ENCODE peak calls at places on chromosomes 7 and 10, in ten cellular contexts. One of them, this sample, is unnamed.

GRCh38 chr10:120688928-120689327 is 162.2 kb upstream of the WDR11 start:
- DNase-seq in heart left ventricle: no peak
- DNase-seq in A549: no peak
- DNase-seq in MM.1S: no peak
- DNase-seq in GM12878: no peak
- DNase-seq in psoas muscle: no peak
- DNase-seq in lower lobe of right lung: no peak
- DNase-seq in brain microvascular endothelial cell: no peak
- DNase-seq in astrocyte: peak
- DNase-seq in RWPE2: no peak
- DNase-seq in this sample: no peak

GRCh38 chr10:47278152-47278473 is 21.9 kb upstream of the GDF10 start:
- DNase-seq in astrocyte: no peak
- DNase-seq in lower lobe of right lung: no peak
- DNase-seq in heart left ventricle: no peak
- DNase-seq in brain microvascular endothelial cell: no peak
- DNase-seq in psoas muscle: no peak
- DNase-seq in GM12878: no peak
- DNase-seq in RWPE2: no peak
- DNase-seq in MM.1S: no peak
- DNase-seq in A549: no peak
- DNase-seq in this sample: no peak

GRCh38 chr10:31819393-31819820 is 109.2 kb downstream of the ARHGAP12 start:
- DNase-seq in A549: no peak
- DNase-seq in lower lobe of right lung: no peak
- DNase-seq in brain microvascular endothelial cell: peak
- DNase-seq in heart left ventricle: no peak
- DNase-seq in astrocyte: peak
- DNase-seq in RWPE2: no peak
- DNase-seq in MM.1S: no peak
- DNase-seq in psoas muscle: peak
- DNase-seq in GM12878: no peak
- DNase-seq in this sample: peak

GRCh38 chr10:17109475-17110207 is 20.0 kb downstream of the CUBN start:
- DNase-seq in brain microvascular endothelial cell: peak
- DNase-seq in psoas muscle: no peak
- DNase-seq in A549: peak
- DNase-seq in astrocyte: peak
- DNase-seq in GM12878: no peak
- DNase-seq in RWPE2: no peak
- DNase-seq in MM.1S: no peak
- DNase-seq in heart left ventricle: no peak
- DNase-seq in lower lobe of right lung: no peak
- DNase-seq in this sample: no peak

GRCh38 chr7:152537639-152538038 is 101.8 kb upstream of the KMT2C start:
- DNase-seq in brain microvascular endothelial cell: no peak
- DNase-seq in RWPE2: no peak
- DNase-seq in heart left ventricle: no peak
- DNase-seq in MM.1S: no peak
- DNase-seq in lower lobe of right lung: no peak
- DNase-seq in GM12878: no peak
- DNase-seq in psoas muscle: no peak
- DNase-seq in astrocyte: no peak
- DNase-seq in A549: no peak
- DNase-seq in this sample: no peak

GRCh38 chr7:132430863-132431822 is 145.1 kb downstream of the PLXNA4 start:
- DNase-seq in MM.1S: no peak
- DNase-seq in A549: peak
- DNase-seq in RWPE2: no peak
- DNase-seq in astrocyte: peak
- DNase-seq in lower lobe of right lung: no peak
- DNase-seq in psoas muscle: no peak
- DNase-seq in GM12878: no peak
- DNase-seq in brain microvascular endothelial cell: peak
- DNase-seq in heart left ventricle: no peak
- DNase-seq in this sample: no peak

GRCh38 chr7:36565792-36566356 is 158.4 kb downstream of the AOAH start:
- DNase-seq in A549: no peak
- DNase-seq in brain microvascular endothelial cell: no peak
- DNase-seq in heart left ventricle: no peak
- DNase-seq in GM12878: no peak
- DNase-seq in lower lobe of right lung: no peak
- DNase-seq in astrocyte: no peak
- DNase-seq in MM.1S: no peak
- DNase-seq in RWPE2: no peak
- DNase-seq in psoas muscle: no peak
- DNase-seq in this sample: no peak

GRCh38 chr7:72538147-72538546 is 126.0 kb upstream of the CALN1 start:
- DNase-seq in astrocyte: no peak
- DNase-seq in GM12878: no peak
- DNase-seq in heart left ventricle: no peak
- DNase-seq in A549: no peak
- DNase-seq in MM.1S: no peak
- DNase-seq in brain microvascular endothelial cell: peak
- DNase-seq in lower lobe of right lung: no peak
- DNase-seq in psoas muscle: no peak
- DNase-seq in RWPE2: no peak
- DNase-seq in this sample: no peak

GRCh38 chr7:353746-354325 is 63.9 kb downstream of the FOXL3 start:
- DNase-seq in lower lobe of right lung: no peak
- DNase-seq in psoas muscle: peak
- DNase-seq in GM12878: no peak
- DNase-seq in A549: no peak
- DNase-seq in MM.1S: no peak
- DNase-seq in RWPE2: no peak
- DNase-seq in brain microvascular endothelial cell: no peak
- DNase-seq in astrocyte: peak
- DNase-seq in heart left ventricle: no peak
- DNase-seq in this sample: no peak

GRCh38 chr10:102720775-102721301 is 6.4 kb downstream of the SFXN2 start:
- DNase-seq in A549: no peak
- DNase-seq in GM12878: no peak
- DNase-seq in astrocyte: no peak
- DNase-seq in RWPE2: no peak
- DNase-seq in lower lobe of right lung: no peak
- DNase-seq in brain microvascular endothelial cell: no peak
- DNase-seq in psoas muscle: no peak
- DNase-seq in heart left ventricle: no peak
- DNase-seq in MM.1S: no peak
- DNase-seq in this sample: no peak

GRCh38 chr7:30727061-30727945 is 24.6 kb upstream of the INMT start:
- DNase-seq in GM12878: no peak
- DNase-seq in psoas muscle: no peak
- DNase-seq in lower lobe of right lung: no peak
- DNase-seq in astrocyte: no peak
- DNase-seq in RWPE2: no peak
- DNase-seq in MM.1S: no peak
- DNase-seq in heart left ventricle: no peak
- DNase-seq in A549: no peak
- DNase-seq in brain microvascular endothelial cell: no peak
- DNase-seq in this sample: no peak

GRCh38 chr7:30723776-30724175 is 28.2 kb upstream of the INMT start:
- DNase-seq in brain microvascular endothelial cell: no peak
- DNase-seq in MM.1S: no peak
- DNase-seq in GM12878: no peak
- DNase-seq in heart left ventricle: no peak
- DNase-seq in astrocyte: no peak
- DNase-seq in lower lobe of right lung: no peak
- DNase-seq in RWPE2: no peak
- DNase-seq in A549: no peak
- DNase-seq in psoas muscle: no peak
- DNase-seq in this sample: no peak

GRCh38 chr7:30729642-30730041 is 22.3 kb upstream of the INMT start:
- DNase-seq in brain microvascular endothelial cell: no peak
- DNase-seq in RWPE2: no peak
- DNase-seq in lower lobe of right lung: no peak
- DNase-seq in astrocyte: no peak
- DNase-seq in heart left ventricle: no peak
- DNase-seq in GM12878: no peak
- DNase-seq in psoas muscle: no peak
- DNase-seq in MM.1S: no peak
- DNase-seq in A549: no peak
- DNase-seq in this sample: no peak

GRCh38 chr7:30728591-30729100 is 23.3 kb upstream of the INMT start:
- DNase-seq in heart left ventricle: no peak
- DNase-seq in lower lobe of right lung: no peak
- DNase-seq in MM.1S: no peak
- DNase-seq in A549: no peak
- DNase-seq in RWPE2: no peak
- DNase-seq in GM12878: no peak
- DNase-seq in psoas muscle: no peak
- DNase-seq in brain microvascular endothelial cell: no peak
- DNase-seq in astrocyte: no peak
- DNase-seq in this sample: no peak

GRCh38 chr7:30726296-30727006 is 25.5 kb upstream of the INMT start:
- DNase-seq in GM12878: no peak
- DNase-seq in MM.1S: no peak
- DNase-seq in A549: no peak
- DNase-seq in psoas muscle: no peak
- DNase-seq in RWPE2: no peak
- DNase-seq in heart left ventricle: no peak
- DNase-seq in astrocyte: no peak
- DNase-seq in brain microvascular endothelial cell: no peak
- DNase-seq in lower lobe of right lung: no peak
- DNase-seq in this sample: no peak
- H3K4me3 ChIP-seq in GM12878: no peak
- H3K4me3 ChIP-seq in MM.1S: no peak
- H3K4me3 ChIP-seq in A549: no peak
- H3K4me3 ChIP-seq in psoas muscle: no peak
- H3K4me3 ChIP-seq in RWPE2: no peak
- H3K4me3 ChIP-seq in heart left ventricle: no peak
- H3K4me3 ChIP-seq in astrocyte: no peak
- H3K4me3 ChIP-seq in brain microvascular endothelial cell: no peak
- H3K4me3 ChIP-seq in lower lobe of right lung: no peak
- H3K4me3 ChIP-seq in this sample: no peak

GRCh38 chr10:18414061-18414460 is 237.3 kb downstream of the NSUN6 start:
- DNase-seq in RWPE2: no peak
- DNase-seq in psoas muscle: no peak
- DNase-seq in GM12878: no peak
- DNase-seq in heart left ventricle: no peak
- DNase-seq in A549: no peak
- DNase-seq in brain microvascular endothelial cell: no peak
- DNase-seq in MM.1S: no peak
- DNase-seq in lower lobe of right lung: peak
- DNase-seq in astrocyte: no peak
- DNase-seq in this sample: no peak
- H3K27ac ChIP-seq in RWPE2: no peak
- H3K27ac ChIP-seq in psoas muscle: no peak
- H3K27ac ChIP-seq in GM12878: no peak
- H3K27ac ChIP-seq in heart left ventricle: peak
- H3K27ac ChIP-seq in A549: no peak
- H3K27ac ChIP-seq in brain microvascular endothelial cell: no peak
- H3K27ac ChIP-seq in MM.1S: no peak
- H3K27ac ChIP-seq in lower lobe of right lung: no peak
- H3K27ac ChIP-seq in astrocyte: no peak
- H3K27ac ChIP-seq in this sample: peak

GRCh38 chr10:129958118-129958685 is 5.9 kb downstream of the EBF3 start:
- DNase-seq in astrocyte: no peak
- DNase-seq in lower lobe of right lung: no peak
- DNase-seq in MM.1S: no peak
- DNase-seq in A549: no peak
- DNase-seq in brain microvascular endothelial cell: no peak
- DNase-seq in RWPE2: no peak
- DNase-seq in heart left ventricle: no peak
- DNase-seq in GM12878: no peak
- DNase-seq in psoas muscle: peak
- DNase-seq in this sample: no peak
- TF ChIP-seq CTCF in astrocyte: no peak
- TF ChIP-seq CTCF in lower lobe of right lung: no peak
- TF ChIP-seq CTCF in MM.1S: no peak
- TF ChIP-seq CTCF in A549: no peak
- TF ChIP-seq CTCF in brain microvascular endothelial cell: no peak
- TF ChIP-seq CTCF in RWPE2: no peak
- TF ChIP-seq CTCF in heart left ventricle: no peak
- TF ChIP-seq CTCF in GM12878: no peak
- TF ChIP-seq CTCF in psoas muscle: peak
- TF ChIP-seq CTCF in this sample: no peak

GRCh38 chr7:155594961-155595366 is 48.6 kb upstream of the CNPY1 start:
- DNase-seq in RWPE2: no peak
- DNase-seq in MM.1S: no peak
- DNase-seq in lower lobe of right lung: peak
- DNase-seq in astrocyte: no peak
- DNase-seq in psoas muscle: no peak
- DNase-seq in A549: no peak
- DNase-seq in GM12878: no peak
- DNase-seq in brain microvascular endothelial cell: no peak
- DNase-seq in heart left ventricle: no peak
- DNase-seq in this sample: peak
- H3K4me3 ChIP-seq in RWPE2: no peak
- H3K4me3 ChIP-seq in MM.1S: no peak
- H3K4me3 ChIP-seq in lower lobe of right lung: no peak
- H3K4me3 ChIP-seq in astrocyte: no peak
- H3K4me3 ChIP-seq in psoas muscle: no peak
- H3K4me3 ChIP-seq in A549: no peak
- H3K4me3 ChIP-seq in GM12878: no peak
- H3K4me3 ChIP-seq in brain microvascular endothelial cell: no peak
- H3K4me3 ChIP-seq in heart left ventricle: no peak
- H3K4me3 ChIP-seq in this sample: no peak

DNA sequence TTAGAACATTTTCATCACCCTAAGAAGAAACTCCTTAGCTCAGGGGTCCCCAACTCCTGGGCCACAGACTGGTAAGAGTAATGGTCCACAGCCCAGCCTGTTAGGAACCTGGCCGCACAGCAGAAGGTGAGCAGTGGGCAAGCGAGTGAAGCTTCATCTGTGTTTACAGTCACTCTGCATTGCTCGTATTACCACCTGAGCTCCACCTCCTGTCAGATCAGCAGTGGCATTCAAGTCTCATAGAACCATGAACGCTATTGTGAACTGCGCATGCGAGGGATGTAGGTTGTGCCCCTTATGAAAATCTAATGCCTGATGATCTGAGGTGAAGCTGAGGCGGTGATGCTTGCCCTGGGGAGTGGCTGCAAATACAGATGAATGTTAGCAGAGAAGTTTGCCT is 37.3 kb upstream of the DLG5 start:
- DNase-seq in astrocyte: no peak
- DNase-seq in psoas muscle: no peak
- DNase-seq in MM.1S: no peak
- DNase-seq in lower lobe of right lung: no peak
- DNase-seq in RWPE2: no peak
- DNase-seq in heart left ventricle: no peak
- DNase-seq in brain microvascular endothelial cell: no peak
- DNase-seq in A549: no peak
- DNase-seq in GM12878: no peak
- DNase-seq in this sample: no peak
- H3K27ac ChIP-seq in astrocyte: no peak
- H3K27ac ChIP-seq in psoas muscle: no peak
- H3K27ac ChIP-seq in MM.1S: no peak
- H3K27ac ChIP-seq in lower lobe of right lung: no peak
- H3K27ac ChIP-seq in RWPE2: no peak
- H3K27ac ChIP-seq in heart left ventricle: no peak
- H3K27ac ChIP-seq in brain microvascular endothelial cell: no peak
- H3K27ac ChIP-seq in A549: no peak
- H3K27ac ChIP-seq in GM12878: no peak
- H3K27ac ChIP-seq in this sample: no peak

This sample was measured in coronary artery.